ENCODE peak calls at places on chromosome 7, in five cellular contexts. G, Y, U, J and W are unnamed samples.
A peak's percentile ranks its signal among the peaks of the same experiment; 100 is the strongest.

GRCh38 chr7:28178537-28178936 is 2.1 kb downstream of the JAZF1 start:
- DNase-seq in G (no peak), Y (no peak), U (no peak), J (no peak), W (no peak)

GRCh38 chr7:86643478-86644281 is at the start of gene GRM3:
- DNase-seq in G (no peak), Y (peak; percentile 23), U (peak; percentile 23), J (no peak), W (no peak)

GRCh38 chr7:109745677-109746410 is 1176.2 kb downstream of the DNAJB9 start:
- DNase-seq in G (no peak), Y (no peak), U (no peak), J (no peak), W (no peak)

GRCh38 chr7:136652635-136653370 is 215.6 kb upstream of the CHRM2 start:
- DNase-seq in G (no peak), Y (no peak), U (no peak), J (peak; percentile 1), W (no peak)

GRCh38 chr7:25759281-25759680 is 392.7 kb upstream of the NFE2L3 start:
- DNase-seq in G (no peak), Y (no peak), U (no peak), J (no peak), W (no peak)

GRCh38 chr7:20306499-20306946 is 24.2 kb upstream of the ITGB8 start:
- DNase-seq in G (no peak), Y (peak; percentile 28), U (no peak), J (no peak), W (no peak)

GRCh38 chr7:22718200-22718711 is 8.7 kb upstream of the IL6 start:
- DNase-seq in G (peak; percentile 74), Y (no peak), U (no peak), J (peak; percentile 89), W (peak; percentile 52)

GRCh38 chr7:29063231-29063630 is 83.1 kb downstream of the CPVL start:
- DNase-seq in G (no peak), Y (no peak), U (no peak), J (no peak), W (no peak)

GRCh38 chr7:91351374-91351773 is 87.1 kb downstream of the FZD1 start:
- DNase-seq in G (peak; percentile 3), Y (no peak), U (no peak), J (no peak), W (no peak)

GRCh38 chr7:50307368-50308012 is 3.0 kb downstream of the IKZF1 start:
- DNase-seq in G (no peak), Y (no peak), U (no peak), J (no peak), W (no peak)

GRCh38 chr7:145624618-145625017 is 492.0 kb upstream of the CNTNAP2 start:
- DNase-seq in G (no peak), Y (no peak), U (no peak), J (no peak), W (no peak)

GRCh38 chr7:11831727-11832495 is at the start of gene THSD7A:
- DNase-seq in G (no peak), Y (peak; percentile 80), U (peak; percentile 50), J (peak; percentile 11), W (no peak)

GRCh38 chr7:132307465-132307864 is 268.8 kb downstream of the PLXNA4 start:
- DNase-seq in G (no peak), Y (no peak), U (no peak), J (no peak), W (no peak)

GRCh38 chr7:137985253-137985896 is 16.5 kb downstream of the CREB3L2 start:
- DNase-seq in G (no peak), Y (no peak), U (no peak), J (no peak), W (no peak)

GRCh38 chr7:7251742-7252141 is 69.4 kb downstream of the C1GALT1 start:
- DNase-seq in G (no peak), Y (no peak), U (no peak), J (no peak), W (no peak)

GRCh38 chr7:155545348-155545747 is 1.0 kb downstream of the CNPY1 start:
- DNase-seq in G (no peak), Y (no peak), U (no peak), J (no peak), W (no peak)
- TF ChIP-seq CTCF in G (no peak), Y (no peak), U (peak; percentile 34), J (no peak), W (no peak)

GRCh38 chr7:93198472-93198871 is 27.8 kb downstream of the HEPACAM2 start:
- DNase-seq in G (no peak), Y (no peak), U (no peak), J (no peak), W (no peak)

GRCh38 chr7:93194368-93194767 is 31.9 kb downstream of the HEPACAM2 start:
- DNase-seq in G (peak; percentile 36), Y (peak; percentile 12), U (no peak), J (peak; percentile 5), W (no peak)

DNA sequence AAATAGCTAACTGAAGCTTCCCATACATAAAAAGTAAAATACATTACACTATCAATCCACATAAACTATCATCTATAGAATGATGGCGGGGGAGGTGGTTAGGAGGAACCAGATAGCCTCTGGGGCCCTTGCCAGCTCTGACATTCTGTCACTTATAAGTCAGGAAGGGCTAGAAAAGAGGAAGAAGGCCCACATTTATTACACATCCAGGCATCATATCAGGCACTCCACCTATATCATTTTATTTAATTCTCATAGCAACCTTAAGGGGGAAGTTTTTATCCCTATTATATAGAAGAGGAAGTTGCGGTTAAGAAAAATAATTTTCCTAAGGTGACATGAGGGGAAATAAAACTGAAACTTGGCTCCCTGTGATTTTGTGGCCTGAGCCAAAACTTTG is 29.9 kb downstream of the HEPACAM2 start:
- DNase-seq in G (no peak), Y (no peak), U (no peak), J (no peak), W (no peak)
- TF ChIP-seq CTCF in G (no peak), Y (no peak), U (no peak), J (no peak), W (no peak)

GRCh38 chr7:32273297-32273696 is 203.1 kb upstream of the PDE1C start:
- DNase-seq in G (no peak), Y (no peak), U (no peak), J (no peak), W (no peak)

GRCh38 chr7:32279500-32279899 is 209.3 kb upstream of the PDE1C start:
- DNase-seq in G (no peak), Y (no peak), U (no peak), J (no peak), W (no peak)

GRCh38 chr7:32275216-32275979 is 205.2 kb upstream of the PDE1C start:
- DNase-seq in G (no peak), Y (no peak), U (no peak), J (no peak), W (no peak)
- TF ChIP-seq CTCF in G (no peak), Y (no peak), U (no peak), J (no peak), W (no peak)

GRCh38 chr7:101171442-101171837 is 6.1 kb upstream of the VGF start:
- DNase-seq in G (no peak), Y (no peak), U (no peak), J (no peak), W (no peak)
- TF ChIP-seq CTCF in G (peak; percentile 47), Y (no peak), U (peak; percentile 18), J (peak; percentile 39), W (peak; percentile 34)

GRCh38 chr7:149598721-149599308 is 101.2 kb upstream of the ZNF746 start:
- DNase-seq in G (no peak), Y (peak; percentile 38), U (no peak), J (peak; percentile 52), W (peak; percentile 22)
- TF ChIP-seq CTCF in G (peak; percentile 47), Y (peak; percentile 44), U (peak; percentile 45), J (peak; percentile 68), W (peak; percentile 70)

GRCh38 chr7:112970771-112971170 is 115.9 kb downstream of the GPR85 start:
- DNase-seq in G (no peak), Y (no peak), U (no peak), J (no peak), W (no peak)
- TF ChIP-seq CTCF in G (no peak), Y (no peak), U (no peak), J (no peak), W (peak; percentile 12)